ENCODE peak calls at places on chromosomes 4 and X, in seven cellular contexts. U is osteocyte, I is AG09309, T is brain microvascular endothelial cell, Q is HT1080, N is amniotic stem cell, A is hippocampal formation. K is an unnamed sample.

GRCh38 chrX:23493941-23494374 is 159.3 kb downstream of the PTCHD1 start:
- DNase-seq in U (no peak), I (no peak), T (peak; percentile 25), Q (peak; percentile 76), N (no peak), A (no peak), K (no peak)

GRCh38 chr4:141301216-141301615 is 80.5 kb downstream of the ZNF330 start:
- DNase-seq in U (no peak), I (no peak), T (no peak), Q (no peak), N (no peak), A (no peak), K (no peak)

GRCh38 chrX:150546711-150547153 is 21.7 kb upstream of the MTM1 start:
- DNase-seq in U (no peak), I (no peak), T (no peak), Q (no peak), N (no peak), A (no peak), K (no peak)

GRCh38 chr4:55468724-55469123 is 73.0 kb downstream of the TMEM165 start:
- DNase-seq in U (no peak), I (no peak), T (peak; percentile 82), Q (peak; percentile 66), N (no peak), A (no peak), K (no peak)

GRCh38 chr4:151659631-151660030 is 101.2 kb downstream of the GATB start:
- DNase-seq in U (no peak), I (no peak), T (no peak), Q (no peak), N (no peak), A (no peak), K (no peak)

GRCh38 chr4:174096999-174097398 is 186.5 kb downstream of the FBXO8 start:
- DNase-seq in U (no peak), I (no peak), T (no peak), Q (no peak), N (no peak), A (no peak), K (no peak)

GRCh38 chrX:115564243-115564642 is 3.3 kb downstream of the PLS3 start:
- DNase-seq in U (no peak), I (no peak), T (no peak), Q (no peak), N (no peak), A (no peak), K (no peak)

GRCh38 chr4:22099896-22100295 is 151.3 kb upstream of the KCNIP4 start:
- DNase-seq in U (no peak), I (no peak), T (peak; percentile 51), Q (peak; percentile 76), N (peak; percentile 25), A (no peak), K (no peak)

GRCh38 chr4:78031457-78031856 is 25.7 kb upstream of the FRAS1 start:
- DNase-seq in U (no peak), I (no peak), T (no peak), Q (no peak), N (no peak), A (no peak), K (no peak)

GRCh38 chrX:18424482-18425198 is 768 bp upstream of the CDKL5 start:
- DNase-seq in U (no peak), I (no peak), T (peak; percentile 26), Q (peak; percentile 18), N (no peak), A (no peak), K (no peak)

GRCh38 chr4:26992657-26993361 is 132.2 kb downstream of the STIM2 start:
- DNase-seq in U (no peak), I (peak; percentile 16), T (peak; percentile 78), Q (no peak), N (no peak), A (peak; percentile 30), K (no peak)

GRCh38 chr4:40196724-40197281 is at the start of gene RHOH:
- DNase-seq in U (no peak), I (no peak), T (no peak), Q (no peak), N (no peak), A (no peak), K (no peak)

GRCh38 chr4:166146806-166147540 is 273.9 kb downstream of the TLL1 start:
- DNase-seq in U (no peak), I (no peak), T (no peak), Q (peak; percentile 18), N (no peak), A (no peak), K (no peak)

GRCh38 chr4:7191546-7192251 is 639 bp upstream of the SORCS2 start:
- DNase-seq in U (no peak), I (no peak), T (no peak), Q (no peak), N (no peak), A (no peak), K (no peak)

GRCh38 chr4:155377281-155377680 is 516 bp upstream of the MAP9 start:
- DNase-seq in U (no peak), I (no peak), T (peak; percentile 29), Q (peak; percentile 20), N (no peak), A (no peak), K (no peak)

GRCh38 chr4:125956281-125956680 is 641.5 kb downstream of the FAT4 start:
- DNase-seq in U (no peak), I (no peak), T (no peak), Q (no peak), N (no peak), A (no peak), K (no peak)

GRCh38 chr4:174352405-174352804 is 68.7 kb downstream of the CEP44 start:
- DNase-seq in U (no peak), I (no peak), T (no peak), Q (no peak), N (no peak), A (no peak), K (no peak)

GRCh38 chr4:102139132-102139573 is 206.1 kb downstream of the SLC39A8 start:
- DNase-seq in U (no peak), I (no peak), T (peak; percentile 6), Q (peak; percentile 93), N (no peak), A (no peak), K (peak; percentile 97)

GRCh38 chrX:87727615-87728014 is 210.0 kb downstream of the KLHL4 start:
- DNase-seq in U (no peak), I (no peak), T (no peak), Q (no peak), N (no peak), A (no peak), K (no peak)

GRCh38 chrX:129568349-129568748 is 28.3 kb downstream of the OCRL start:
- DNase-seq in U (no peak), I (no peak), T (no peak), Q (no peak), N (no peak), A (no peak), K (no peak)

GRCh38 chrX:48497871-48498270 is 10.9 kb upstream of the PORCN start:
- DNase-seq in U (no peak), I (no peak), T (no peak), Q (peak; percentile 15), N (no peak), A (no peak), K (no peak)

GRCh38 chr4:29277381-29277780 is 1442.8 kb upstream of the PCDH7 start:
- DNase-seq in U (no peak), I (peak; percentile 68), T (peak; percentile 36), Q (peak; percentile 80), N (peak; percentile 3), A (no peak), K (no peak)

GRCh38 chrX:18696653-18697052 is 10.8 kb upstream of the PPEF1 start:
- DNase-seq in U (no peak), I (no peak), T (no peak), Q (no peak), N (no peak), A (no peak), K (no peak)

GRCh38 chr4:34964613-34965012 is 1279.7 kb downstream of the ARAP2 start:
- DNase-seq in U (no peak), I (no peak), T (no peak), Q (no peak), N (no peak), A (no peak), K (no peak)

GRCh38 chr4:183987529-183987946 is 82.4 kb downstream of the STOX2 start:
- DNase-seq in U (no peak), I (peak; percentile 23), T (peak; percentile 88), Q (peak; percentile 41), N (no peak), A (peak; percentile 69), K (no peak)

GRCh38 chr4:107800686-107801085 is 24.0 kb upstream of the SGMS2 start:
- DNase-seq in U (no peak), I (no peak), T (no peak), Q (no peak), N (no peak), A (no peak), K (no peak)

GRCh38 chr4:168856312-168856711 is 153.7 kb downstream of the CBR4 start:
- DNase-seq in U (no peak), I (no peak), T (peak; percentile 94), Q (peak; percentile 52), N (peak; percentile 25), A (no peak), K (no peak)

GRCh38 chrX:71923516-71923915 is 12.9 kb downstream of the NHSL2 start:
- DNase-seq in U (no peak), I (no peak), T (no peak), Q (no peak), N (no peak), A (no peak), K (no peak)